ENCODE peak calls at places on chromosome 1, in six cellular contexts. C is ovary; E is frontal cortex; T is stimulated activated CD4-positive, alpha-beta T cell treated with anti-CD3 and anti-CD28 coated beads, Interleukin-1b, Interleukin-23, amount 100 ng/mL, for 1 hour; X is mesothelial cell of epicardium; H is A549. J is an unnamed sample.

GRCh38 chr1:151494741-151495281 is 16.4 kb upstream of the CGN start:
- DNase-seq in C (no peak), E (no peak), T (no peak), X (no peak), H (no peak), J (peak)

GRCh38 chr1:40774266-40774998 is 9.2 kb upstream of the KCNQ4 start:
- DNase-seq in C (peak), E (no peak), T (peak), X (peak), H (peak), J (peak)

GRCh38 chr1:110634455-110635281 is 28.5 kb upstream of the KCNA2 start:
- DNase-seq in C (peak), E (peak), T (peak), X (no peak), H (peak), J (peak)

GRCh38 chr1:167714851-167715652 is 6.7 kb upstream of the MPZL1 start:
- DNase-seq in C (peak), E (peak), T (peak), X (peak), H (peak), J (peak)

GRCh38 chr1:92961896-92962752 is 862 bp upstream of the DIPK1A start:
- DNase-seq in C (no peak), E (peak), T (peak), X (no peak), H (peak), J (peak)

GRCh38 chr1:173758980-173759379 is 44.2 kb downstream of the KLHL20 start:
- DNase-seq in C (no peak), E (no peak), T (no peak), X (no peak), H (no peak), J (no peak)

GRCh38 chr1:9996624-9997582 is at the start of gene RBP7:
- DNase-seq in C (peak), E (peak), T (no peak), X (peak), H (peak), J (no peak)

GRCh38 chr1:78255378-78255777 is 209.6 kb downstream of the GIPC2 start:
- DNase-seq in C (no peak), E (no peak), T (no peak), X (no peak), H (no peak), J (no peak)

GRCh38 chr1:99659755-99660210 is 13.9 kb downstream of the PALMD start:
- DNase-seq in C (no peak), E (no peak), T (no peak), X (no peak), H (peak), J (no peak)

GRCh38 chr1:97983132-97983531 is 62.3 kb upstream of the DPYD start:
- DNase-seq in C (no peak), E (no peak), T (no peak), X (no peak), H (no peak), J (no peak)

GRCh38 chr1:182674346-182675246 is 9.8 kb downstream of the RGS8 start:
- DNase-seq in C (no peak), E (no peak), T (no peak), X (no peak), H (no peak), J (no peak)

GRCh38 chr1:14567056-14567455 is 31.4 kb upstream of the KAZN start:
- DNase-seq in C (no peak), E (no peak), T (no peak), X (no peak), H (no peak), J (no peak)

GRCh38 chr1:64757213-64757612 is 12.3 kb downstream of the RAVER2 start:
- DNase-seq in C (no peak), E (no peak), T (no peak), X (no peak), H (no peak), J (no peak)

GRCh38 chr1:245074232-245074747 is 80.5 kb upstream of the KIF26B start:
- DNase-seq in C (no peak), E (no peak), T (no peak), X (no peak), H (no peak), J (peak)